ENCODE peak calls at places on chromosomes 11 and 22, in eight cellular contexts. W is A549, X is spleen, K is fibroblast of villous mesenchyme, L is stomach, F is Peyer's patch, I is mucosa of descending colon, E is pancreas. U is an unnamed sample.

GRCh38 chr11:87398913-87399312 is 361.2 kb downstream of the TMEM135 start:
- DNase-seq in K (no peak), L (no peak), F (no peak), I (no peak), W (no peak), E (no peak), X (no peak), U (no peak)

GRCh38 chr11:64120951-64121569 is 44.9 kb downstream of the MACROD1 start:
- DNase-seq in F (no peak), L (no peak), I (no peak), X (no peak), W (peak), E (no peak), K (peak), U (no peak)

GRCh38 chr22:17098379-17098819 is 13.6 kb downstream of the IL17RA start:
- DNase-seq in L (no peak), E (no peak), K (peak), F (no peak), W (no peak), I (no peak), X (peak), U (peak)

GRCh38 chr11:123549901-123550619 is 104.4 kb downstream of the SCN3B start:
- DNase-seq in L (no peak), I (no peak), W (no peak), K (no peak), E (no peak), X (no peak), F (no peak), U (no peak)

GRCh38 chr22:24176040-24176439 is 5.2 kb upstream of the SUSD2 start:
- DNase-seq in K (no peak), I (no peak), L (no peak), X (no peak), F (no peak), E (no peak), W (no peak), U (no peak)

GRCh38 chr11:67497656-67498291 is 7.4 kb downstream of the PITPNM1 start:
- DNase-seq in W (no peak), E (no peak), K (no peak), X (no peak), F (no peak), I (no peak), L (no peak), U (no peak)

GRCh38 chr11:29448246-29448877 is 568.5 kb downstream of the KCNA4 start:
- DNase-seq in X (no peak), K (no peak), F (no peak), E (no peak), W (peak), L (no peak), I (no peak), U (peak)

GRCh38 chr11:64245401-64245796 is 1.3 kb downstream of the PPP1R14B start:
- DNase-seq in I (peak), F (peak), E (peak), W (no peak), L (peak), K (no peak), X (peak), U (no peak)

GRCh38 chr22:28297504-28297903 is 378.4 kb upstream of the PITPNB start:
- DNase-seq in L (no peak), W (no peak), I (no peak), F (no peak), X (no peak), K (peak), E (no peak), U (peak)

GRCh38 chr11:123179571-123179970 is 15.5 kb downstream of the CLMP start:
- DNase-seq in I (peak), X (no peak), F (no peak), L (no peak), K (no peak), W (no peak), E (no peak), U (no peak)

GRCh38 chr22:25383278-25383820 is 163.9 kb downstream of the CRYBB2 start:
- DNase-seq in X (no peak), E (no peak), L (no peak), K (no peak), I (no peak), W (no peak), F (no peak), U (no peak)

GRCh38 chr11:96341237-96342130 is 1.5 kb downstream of the MAML2 start:
- DNase-seq in K (peak), I (peak), X (peak), F (peak), L (peak), W (peak), E (peak), U (peak)

GRCh38 chr22:17542452-17542851 is 20.8 kb upstream of the SLC25A18 start:
- DNase-seq in I (no peak), X (no peak), W (no peak), F (no peak), E (no peak), K (no peak), L (no peak), U (no peak)

GRCh38 chr11:76419896-76420295 is 24.9 kb upstream of the EMSY start:
- DNase-seq in F (no peak), L (no peak), E (peak), K (no peak), W (peak), I (no peak), X (no peak), U (peak)

GRCh38 chr22:35842519-35842913 is 124.8 kb downstream of the APOL5 start:
- DNase-seq in I (no peak), X (no peak), K (no peak), F (no peak), L (no peak), E (no peak), W (no peak), U (no peak)

GRCh38 chr22:35839811-35840739 is 122.4 kb downstream of the APOL5 start:
- DNase-seq in K (peak), X (peak), E (peak), I (peak), F (peak), L (peak), W (peak), U (no peak)

GRCh38 chr22:35844886-35845285 is 127.2 kb downstream of the APOL5 start:
- DNase-seq in W (no peak), L (no peak), X (no peak), I (no peak), K (no peak), F (no peak), E (no peak), U (no peak)

GRCh38 chr22:35841907-35842518 is 124.3 kb downstream of the APOL5 start:
- DNase-seq in F (no peak), I (no peak), E (no peak), W (no peak), L (no peak), X (no peak), K (no peak), U (no peak)

GRCh38 chr22:35842954-35843353 is 125.3 kb downstream of the APOL5 start:
- DNase-seq in X (no peak), I (no peak), E (no peak), L (no peak), F (no peak), W (peak), K (peak), U (peak)
- TF ChIP-seq CTCF in X (no peak), I (peak), E (no peak), L (peak), F (peak), W (peak), K (peak), U (peak)

DNA sequence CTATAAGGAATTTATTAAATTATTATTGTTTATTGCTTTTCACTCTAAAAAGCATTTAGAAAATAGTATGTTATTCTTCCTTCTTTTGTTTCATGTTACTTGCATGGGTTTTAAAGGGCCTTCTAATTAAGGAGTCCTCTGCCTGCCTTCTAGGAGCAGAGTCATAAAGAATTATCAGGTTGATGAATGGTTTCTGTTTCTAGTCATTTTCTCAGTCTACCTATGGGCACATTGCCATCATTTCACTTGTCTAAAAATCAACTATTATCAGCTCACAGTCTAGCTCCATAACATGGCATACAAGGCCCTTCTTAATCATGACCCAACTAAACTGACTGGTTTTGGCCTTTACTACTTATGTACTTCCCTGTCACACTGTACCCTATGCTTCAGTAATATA is 16.2 kb downstream of the DYNC2H1 start:
- DNase-seq in E (no peak), W (no peak), X (no peak), L (no peak), F (no peak), I (no peak), K (no peak), U (no peak)
- TF ChIP-seq CTCF in E (no peak), W (no peak), X (no peak), L (no peak), F (no peak), I (no peak), K (no peak), U (no peak)

GRCh38 chr11:128468106-128468505 is 119.3 kb downstream of the ETS1 start:
- DNase-seq in K (no peak), L (no peak), X (no peak), E (no peak), W (no peak), I (no peak), F (no peak), U (no peak)

GRCh38 chr11:128465946-128466688 is 121.2 kb downstream of the ETS1 start:
- DNase-seq in F (no peak), K (no peak), X (no peak), L (no peak), W (no peak), I (no peak), E (no peak), U (no peak)

GRCh38 chr11:128469220-128469619 is 118.1 kb downstream of the ETS1 start:
- DNase-seq in E (no peak), I (no peak), L (no peak), W (no peak), X (peak), F (peak), K (no peak), U (peak)

GRCh38 chr11:128467041-128467440 is 120.3 kb downstream of the ETS1 start:
- DNase-seq in W (no peak), K (no peak), L (no peak), F (no peak), X (no peak), E (no peak), I (no peak), U (no peak)

GRCh38 chr11:128467610-128468041 is 119.7 kb downstream of the ETS1 start:
- DNase-seq in X (no peak), E (no peak), L (no peak), I (no peak), W (peak), F (no peak), K (peak), U (no peak)
- TF ChIP-seq CTCF in X (no peak), E (no peak), L (no peak), I (no peak), W (no peak), F (no peak), K (peak), U (no peak)

GRCh38 chr22:37160037-37160436 is 10.3 kb upstream of the IL2RB start:
- DNase-seq in W (no peak), X (peak), K (no peak), I (no peak), F (no peak), L (no peak), E (no peak), U (no peak)
- TF ChIP-seq CTCF in W (no peak), X (no peak), K (no peak), I (no peak), F (no peak), L (no peak), E (no peak), U (no peak)

GRCh38 chr11:7536102-7536501 is 22.3 kb downstream of the PPFIBP2 start:
- DNase-seq in X (no peak), E (no peak), I (peak), L (no peak), F (no peak), K (no peak), W (peak), U (no peak)
- TF ChIP-seq CTCF in X (no peak), E (no peak), I (peak), L (no peak), F (peak), K (peak), W (no peak), U (no peak)